ENCODE peak calls at places on chromosomes 5 and 9, in seven cellular contexts. E is CD8-positive, alpha-beta memory T cell; Z is hepatocyte; H is fibroblast of lung; B is DND-41; R is GM23338; C is lung. K is an unnamed sample. For H3K4me1, the result is how much of the 10 kb centered on the place peaks cover.

GRCh38 chr9:81431662-81432061 is 257.7 kb downstream of the TLE1 start:
- DNase-seq in H (peak), C (no peak), B (no peak), R (no peak), E (no peak), Z (no peak), K (no peak)

GRCh38 chr5:178320281-178320855 is 87.8 kb upstream of the PHYKPL start:
- DNase-seq in H (no peak), C (no peak), Z (no peak), B (no peak), E (no peak), R (no peak), K (no peak)

GRCh38 chr9:71446499-71447411 is 321.6 kb downstream of the CEMIP2 start:
- DNase-seq in E (no peak), H (peak), R (peak), C (peak), B (peak), Z (peak), K (peak)

GRCh38 chr9:87711857-87712800 is 13.8 kb upstream of the CTSL start:
- DNase-seq in H (peak), B (no peak), E (no peak), Z (peak), R (peak), C (no peak), K (no peak)

GRCh38 chr9:124033967-124034366 is 22.4 kb downstream of the LHX2 start:
- DNase-seq in H (no peak), B (no peak), R (no peak), C (no peak), E (no peak), Z (no peak), K (no peak)

GRCh38 chr9:109534151-109534550 is 36.0 kb upstream of the PTPN3 start:
- DNase-seq in C (no peak), H (no peak), B (no peak), Z (no peak), R (no peak), E (no peak), K (no peak)

GRCh38 chr9:127626752-127627493 is 14.8 kb downstream of the STXBP1 start:
- DNase-seq in C (no peak), Z (no peak), H (no peak), B (no peak), R (no peak), E (no peak), K (no peak)

GRCh38 chr5:473344-474192 is 30.6 kb downstream of the EXOC3 start:
- DNase-seq in R (peak), H (peak), B (peak), E (peak), Z (peak), C (peak), K (peak)

GRCh38 chr9:35760651-35761050 is 6.6 kb upstream of the MSMP start:
- DNase-seq in H (peak), C (no peak), Z (no peak), B (no peak), R (no peak), E (no peak), K (no peak)

GRCh38 chr9:132125944-132126720 is 35.7 kb upstream of the NTNG2 start:
- DNase-seq in C (no peak), E (no peak), Z (no peak), B (no peak), H (no peak), R (no peak), K (no peak)

GRCh38 chr5:60977956-60978737 is 33.1 kb downstream of the NDUFAF2 start:
- DNase-seq in R (no peak), B (no peak), Z (peak), E (no peak), H (no peak), C (no peak), K (peak)

GRCh38 chr5:75375414-75375813 is 38.4 kb downstream of the HMGCR start:
- DNase-seq in C (no peak), B (no peak), H (no peak), Z (no peak), E (no peak), R (no peak), K (no peak)

GRCh38 chr9:134205636-134206316 is 41.4 kb upstream of the RNU6ATAC start:
- DNase-seq in B (no peak), C (no peak), R (no peak), Z (no peak), E (no peak), H (peak), K (no peak)

GRCh38 chr9:79984429-79985067 is 412.8 kb downstream of the TLE4 start:
- DNase-seq in R (no peak), Z (no peak), H (no peak), B (no peak), E (no peak), C (no peak), K (peak)

GRCh38 chr5:66617223-66617861 is 21.1 kb downstream of the MAST4 start:
- DNase-seq in R (no peak), B (peak), C (no peak), H (no peak), Z (no peak), E (no peak), K (no peak)

GRCh38 chr5:6377582-6378127 is 692 bp downstream of the MED10 start:
- DNase-seq in H (no peak), Z (no peak), R (no peak), E (peak), C (no peak), B (no peak), K (no peak)

GRCh38 chr9:133981958-133982681 is 10.0 kb downstream of the VAV2 start:
- DNase-seq in Z (no peak), E (no peak), H (no peak), R (peak), B (no peak), C (no peak), K (no peak)

GRCh38 chr5:84242286-84242685 is 142.4 kb downstream of the EDIL3 start:
- DNase-seq in E (no peak), H (peak), Z (peak), C (no peak), R (no peak), B (no peak), K (no peak)

GRCh38 chr9:28925184-28925583 is 1351.9 kb upstream of the C9orf72 start:
- DNase-seq in H (no peak), R (no peak), C (no peak), E (no peak), B (no peak), Z (no peak), K (no peak)

GRCh38 chr5:59732301-59732700 is 161.2 kb downstream of the PDE4D start:
- DNase-seq in Z (no peak), E (no peak), C (no peak), B (no peak), R (peak), H (no peak), K (no peak)

GRCh38 chr5:111072949-111073682 is 1.6 kb downstream of the TSLP start:
- DNase-seq in B (no peak), R (peak), H (peak), Z (peak), E (peak), C (peak), K (peak)

GRCh38 chr9:127537792-127538191 is 74.3 kb upstream of the STXBP1 start:
- DNase-seq in H (no peak), B (no peak), R (peak), Z (no peak), C (no peak), E (no peak), K (no peak)

GRCh38 chr5:45189481-45189880 is 380.7 kb downstream of the MRPS30 start:
- DNase-seq in C (no peak), R (no peak), E (no peak), B (no peak), Z (no peak), H (no peak), K (no peak)

GRCh38 chr9:114275246-114275994 is 47.5 kb upstream of the ORM1 start:
- DNase-seq in H (no peak), C (no peak), Z (no peak), R (no peak), E (no peak), B (no peak), K (no peak)

GRCh38 chr9:21747171-21747570 is 55.3 kb upstream of the MTAP start:
- DNase-seq in H (peak), C (no peak), B (no peak), R (no peak), E (no peak), Z (no peak), K (no peak)

GRCh38 chr5:150299571-150300327 is 3.0 kb downstream of the ARSI start:
- DNase-seq in Z (no peak), C (no peak), H (peak), R (no peak), B (no peak), E (no peak), K (no peak)
- H3K4me3 ChIP-seq in Z (no peak), C (no peak), H (no peak), R (no peak), B (no peak), E (no peak), K (no peak)

GRCh38 chr5:159043551-159043950 is 56.2 kb downstream of the EBF1 start:
- DNase-seq in H (no peak), C (no peak), Z (no peak), B (no peak), R (no peak), E (no peak), K (no peak)
- H3K4me1 ChIP-seq in H (under half), C (under half), Z (under half), B (under half), R (under half), E (under half), K (under half)

GRCh38 chr5:94192658-94193391 is 425.6 kb downstream of the KIAA0825 start:
- DNase-seq in C (no peak), H (no peak), Z (no peak), B (no peak), R (peak), E (no peak), K (no peak)

GRCh38 chr5:94199566-94199965 is 418.8 kb downstream of the KIAA0825 start:
- DNase-seq in E (no peak), H (no peak), C (no peak), R (no peak), B (no peak), Z (no peak), K (no peak)

GRCh38 chr5:94197970-94198369 is 420.4 kb downstream of the KIAA0825 start:
- DNase-seq in C (no peak), R (no peak), B (no peak), H (peak), Z (no peak), E (no peak), K (no peak)

GRCh38 chr5:94196959-94197358 is 421.4 kb downstream of the KIAA0825 start:
- DNase-seq in R (no peak), B (no peak), C (no peak), H (peak), E (no peak), Z (no peak), K (no peak)
- H3K27ac ChIP-seq in R (no peak), B (no peak), C (no peak), H (no peak), E (no peak), Z (no peak), K (no peak)

GRCh38 chr9:136013116-136013515 is 51.9 kb upstream of the UBAC1 start:
- DNase-seq in C (no peak), R (no peak), H (no peak), B (no peak), Z (no peak), E (no peak), K (no peak)

GRCh38 chr9:136012651-136013050 is 51.5 kb upstream of the UBAC1 start:
- DNase-seq in H (peak), Z (no peak), C (no peak), B (no peak), E (no peak), R (no peak), K (no peak)

GRCh38 chr9:136011376-136011702 is 50.2 kb upstream of the UBAC1 start:
- DNase-seq in H (no peak), C (no peak), Z (no peak), E (no peak), B (no peak), R (no peak), K (no peak)

GRCh38 chr9:136010615-136011341 is 49.6 kb upstream of the UBAC1 start:
- DNase-seq in H (no peak), R (no peak), E (no peak), Z (no peak), B (no peak), C (no peak), K (no peak)

DNA sequence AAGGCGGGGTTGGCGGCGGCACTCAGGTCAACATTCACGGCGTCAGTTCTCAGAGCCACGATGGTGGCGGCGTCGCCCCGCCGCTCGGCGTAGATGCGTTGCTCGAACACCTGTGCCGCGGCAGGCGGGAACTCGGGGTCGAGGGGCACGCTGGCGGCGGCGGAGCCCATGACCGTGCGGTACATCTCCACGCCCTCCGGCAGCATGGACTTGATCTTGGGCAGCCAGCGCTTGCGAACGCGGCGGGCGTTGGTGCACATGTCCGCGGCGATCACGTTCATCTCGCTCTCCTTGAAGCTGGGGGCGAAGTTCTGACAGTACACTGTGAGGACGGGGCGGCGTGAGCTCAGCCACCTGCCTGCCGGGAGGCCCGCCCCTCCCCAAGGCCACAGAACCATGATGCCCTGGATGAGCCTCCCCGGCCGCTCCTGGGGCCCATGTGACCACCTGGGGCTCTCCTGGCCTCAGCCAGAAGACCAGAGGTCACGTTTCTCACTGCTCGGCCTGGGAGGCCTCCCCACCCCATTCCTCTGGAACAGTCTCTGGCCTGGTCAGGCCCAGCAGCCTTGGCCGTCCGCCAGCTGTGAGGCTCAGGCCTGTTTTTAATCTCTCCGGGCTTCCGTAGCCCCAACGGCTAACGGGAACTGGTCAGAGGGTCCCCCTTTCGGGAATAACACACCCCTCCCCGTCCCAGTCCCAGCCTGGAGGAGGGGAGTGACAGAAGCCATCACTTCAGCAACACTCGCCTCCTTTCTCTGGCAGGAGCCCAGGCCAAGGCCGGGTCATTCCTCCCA is 50.7 kb upstream of the UBAC1 start:
- DNase-seq in C (peak), E (no peak), H (peak), R (no peak), B (no peak), Z (peak), K (no peak)
- H3K4me3 ChIP-seq in C (no peak), E (no peak), H (no peak), R (no peak), B (no peak), Z (no peak), K (no peak)

GRCh38 chr9:77907581-77907980 is 124.0 kb downstream of the GNAQ start:
- DNase-seq in E (no peak), Z (no peak), B (no peak), H (peak), C (no peak), R (no peak), K (peak)
- H3K4me1 ChIP-seq in E (under half), Z (under half), B (half or more), H (under half), C (under half), R (under half), K (under half)

K was measured in small intestine.